ENCODE peak calls at places on chromosome 19, in four cellular contexts. E is ascending aorta, K is stomach, H is H9. Q is an unnamed sample.

GRCh38 chr19:15180451-15181390 is 20.1 kb downstream of the NOTCH3 start:
- DNase-seq in E (no peak), K (peak; percentile 70), H (peak; percentile 93), Q (no peak)

GRCh38 chr19:14031719-14032480 is at the start of gene IL27RA:
- DNase-seq in K (peak; percentile 64), E (peak; percentile 72), H (peak; percentile 77), Q (peak; percentile 18)

GRCh38 chr19:10189631-10190425 is 4.9 kb downstream of the DNMT1 start:
- DNase-seq in H (no peak), E (no peak), K (no peak), Q (no peak)

GRCh38 chr19:29843180-29844051 is 31.6 kb downstream of the CCNE1 start:
- DNase-seq in E (no peak), H (peak; percentile 58), K (no peak), Q (no peak)

GRCh38 chr19:33167438-33167837 is 26.7 kb upstream of the LRP3 start:
- DNase-seq in K (no peak), H (no peak), E (no peak), Q (no peak)

GRCh38 chr19:14561832-14562351 is 10.0 kb downstream of the NDUFB7 start:
- DNase-seq in K (peak; percentile 61), E (peak; percentile 80), H (peak; percentile 48), Q (peak; percentile 81)

GRCh38 chr19:10430505-10431253 is 10.3 kb downstream of the PDE4A start:
- DNase-seq in E (peak; percentile 71), K (peak; percentile 77), H (no peak), Q (no peak)

GRCh38 chr19:42250666-42251531 is 4.0 kb downstream of the ERF start:
- DNase-seq in E (no peak), H (no peak), K (no peak), Q (peak; percentile 80)

GRCh38 chr19:19657397-19657783 is 6.1 kb downstream of the ATP13A1 start:
- DNase-seq in K (no peak), E (no peak), H (no peak), Q (no peak)

GRCh38 chr19:23470873-23471555 is 75.7 kb upstream of the ZNF91 start:
- DNase-seq in E (no peak), K (no peak), H (no peak), Q (no peak)

GRCh38 chr19:12838893-12839656 is 760 bp downstream of the MAST1 start:
- DNase-seq in K (no peak), H (no peak), E (no peak), Q (peak; percentile 56)

GRCh38 chr19:12838182-12838890 is at the start of gene MAST1:
- DNase-seq in H (peak; percentile 65), E (no peak), K (peak; percentile 50), Q (peak; percentile 37)

GRCh38 chr19:10238172-10238783 is 7.1 kb upstream of the S1PR2 start:
- DNase-seq in H (no peak), K (peak; percentile 31), E (no peak), Q (no peak)

GRCh38 chr19:46745521-46746280 is at the start of gene FKRP:
- DNase-seq in H (no peak), K (peak; percentile 32), E (no peak), Q (peak; percentile 52)

GRCh38 chr19:30457484-30457883 is 85.3 kb downstream of the ZNF536 start:
- DNase-seq in K (no peak), H (no peak), E (no peak), Q (no peak)

GRCh38 chr19:18292810-18293641 is 11.6 kb upstream of the JUND start:
- DNase-seq in E (peak; percentile 88), H (peak; percentile 96), K (peak; percentile 71), Q (peak; percentile 40)

GRCh38 chr19:34669305-34669704 is 7.7 kb downstream of the SCGB2B2 start:
- DNase-seq in E (no peak), K (peak; percentile 61), H (no peak), Q (no peak)

GRCh38 chr19:47507924-47508553 is 6.8 kb downstream of the NAPA start:
- DNase-seq in K (no peak), E (no peak), H (no peak), Q (peak; percentile 65)

GRCh38 chr19:46040952-46041500 is at the start of gene IGFL4:
- DNase-seq in E (no peak), H (no peak), K (no peak), Q (no peak)

GRCh38 chr19:18414504-18415176 is 4.6 kb upstream of the SSBP4 start:
- DNase-seq in E (no peak), H (peak; percentile 35), K (no peak), Q (no peak)

GRCh38 chr19:49786432-49786831 is 19.6 kb downstream of the AP2A1 start:
- DNase-seq in H (no peak), K (no peak), E (no peak), Q (no peak)

GRCh38 chr19:3985643-3986259 is 488 bp upstream of the EEF2 start:
- DNase-seq in H (no peak), E (no peak), K (no peak), Q (no peak)

GRCh38 chr19:50844296-50844935 is 10.3 kb upstream of the KLK3 start:
- DNase-seq in H (no peak), K (no peak), E (no peak), Q (no peak)

GRCh38 chr19:10762656-10763055 is 44.8 kb downstream of the DNM2 start:
- DNase-seq in E (no peak), H (no peak), K (no peak), Q (no peak)

GRCh38 chr19:10112895-10113591 is 1.6 kb downstream of the P2RY11 start:
- DNase-seq in K (peak; percentile 64), E (no peak), H (peak; percentile 87), Q (peak; percentile 29)

GRCh38 chr19:13154911-13155471 is 4.8 kb downstream of the IER2 start:
- DNase-seq in E (peak; percentile 84), K (peak; percentile 92), H (peak; percentile 92), Q (peak; percentile 43)

GRCh38 chr19:8336665-8337064 is 6.4 kb downstream of the KANK3 start:
- DNase-seq in E (no peak), K (no peak), H (no peak), Q (no peak)

GRCh38 chr19:8334458-8335342 is 8.4 kb downstream of the KANK3 start:
- DNase-seq in H (peak; percentile 85), K (peak; percentile 72), E (no peak), Q (no peak)

GRCh38 chr19:8335343-8336071 is 7.6 kb downstream of the KANK3 start:
- DNase-seq in E (no peak), K (no peak), H (peak; percentile 73), Q (no peak)

GRCh38 chr19:8337728-8338127 is 5.3 kb downstream of the KANK3 start:
- DNase-seq in E (no peak), H (no peak), K (no peak), Q (no peak)

DNA sequence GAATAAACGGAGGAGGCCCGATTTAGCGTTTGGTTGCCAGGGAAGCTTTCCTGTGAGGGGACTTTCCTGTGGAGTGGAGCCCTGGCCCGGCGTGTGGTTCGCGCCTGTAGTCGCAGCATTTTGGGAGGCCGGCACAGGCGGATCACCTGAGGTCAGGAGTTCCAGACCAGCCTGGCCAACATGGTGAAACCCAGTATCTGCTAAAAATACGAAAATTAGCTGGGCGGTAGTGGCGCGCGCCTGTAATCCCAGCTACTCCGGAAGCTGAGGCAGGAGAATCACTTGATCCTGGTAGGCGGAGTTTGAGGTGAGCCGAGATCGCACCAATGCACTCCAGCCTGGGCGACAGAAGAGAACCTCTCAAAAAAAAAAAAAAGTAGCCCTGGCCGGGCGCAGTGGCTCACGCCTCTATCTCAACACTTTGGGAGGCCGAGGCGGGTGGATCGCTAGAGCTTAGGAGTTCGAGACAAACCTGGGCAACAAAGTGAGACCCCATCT is 6.9 kb downstream of the KANK3 start:
- DNase-seq in E (no peak), H (peak; percentile 75), K (no peak), Q (no peak)
- H3K27ac ChIP-seq in E (no peak overlapping the region), H (no peak overlapping the region), K (no peak overlapping the region), Q (no peak overlapping the region)

GRCh38 chr19:5534787-5535586 is 32.8 kb downstream of the TINCR start:
- DNase-seq in H (peak; percentile 57), E (no peak), K (no peak), Q (no peak)
- H3K27ac ChIP-seq in H (no peak overlapping the region), E (no peak overlapping the region), K (no peak overlapping the region), Q (no peak overlapping the region)

DNA sequence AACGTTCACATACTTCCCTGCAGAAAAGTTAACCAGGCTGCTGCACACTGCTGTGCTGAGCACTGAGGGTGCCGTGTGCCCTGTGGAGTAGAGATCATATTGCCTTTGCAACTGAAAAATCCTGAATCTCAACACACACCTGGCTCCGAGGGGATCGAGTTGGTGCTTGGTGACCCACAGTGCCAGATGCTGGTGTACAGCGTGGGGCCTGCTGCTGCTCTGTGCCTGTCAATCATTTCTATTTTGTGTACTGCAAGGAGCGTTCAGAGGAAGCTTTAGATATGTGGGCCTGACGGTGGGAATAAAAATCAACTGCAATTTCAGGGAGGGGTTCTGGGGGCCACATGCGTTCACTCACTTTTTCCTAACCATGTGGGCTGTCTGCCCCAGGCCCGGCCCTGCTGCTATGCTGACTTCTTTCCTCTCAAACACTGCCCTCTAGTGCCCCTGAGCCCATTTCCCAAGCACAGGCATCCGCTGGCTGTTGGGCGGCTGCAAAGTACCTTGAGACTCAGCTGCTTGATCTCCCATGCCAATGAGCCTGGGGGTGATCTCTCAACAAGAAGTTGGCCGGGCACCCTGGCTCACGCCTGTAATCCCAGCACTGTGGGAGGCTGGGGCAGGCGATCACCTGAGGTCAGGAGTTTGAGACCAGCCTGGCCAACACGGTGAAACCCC is 9.7 kb upstream of the LENG8 start:
- DNase-seq in H (peak; percentile 83), E (no peak), K (peak; percentile 39), Q (peak; percentile 71)
- H3K27ac ChIP-seq in H (no peak overlapping the region), E (no peak overlapping the region), K (no peak overlapping the region), Q (peak overlapping the region; percentile 1)

GRCh38 chr19:35909684-35910035 is 1.6 kb upstream of the TYROBP start:
- DNase-seq in E (no peak), K (no peak), H (no peak), Q (no peak)

GRCh38 chr19:35908010-35908441 is at the start of gene TYROBP:
- DNase-seq in E (no peak), H (no peak), K (no peak), Q (no peak)

GRCh38 chr19:35911173-35911572 is 3.1 kb upstream of the TYROBP start:
- DNase-seq in K (no peak), E (no peak), H (peak; percentile 53), Q (no peak)

GRCh38 chr19:35907377-35907745 is 734 bp downstream of the TYROBP start:
- DNase-seq in K (no peak), E (no peak), H (no peak), Q (no peak)

GRCh38 chr19:35908977-35909683 is 1.0 kb upstream of the TYROBP start:
- DNase-seq in E (peak; percentile 87), H (no peak), K (peak; percentile 55), Q (no peak)
- H3K27ac ChIP-seq in E (no peak overlapping the region), H (no peak overlapping the region), K (peak overlapping the region; percentile 61), Q (peak overlapping the region; percentile 72)

DNA sequence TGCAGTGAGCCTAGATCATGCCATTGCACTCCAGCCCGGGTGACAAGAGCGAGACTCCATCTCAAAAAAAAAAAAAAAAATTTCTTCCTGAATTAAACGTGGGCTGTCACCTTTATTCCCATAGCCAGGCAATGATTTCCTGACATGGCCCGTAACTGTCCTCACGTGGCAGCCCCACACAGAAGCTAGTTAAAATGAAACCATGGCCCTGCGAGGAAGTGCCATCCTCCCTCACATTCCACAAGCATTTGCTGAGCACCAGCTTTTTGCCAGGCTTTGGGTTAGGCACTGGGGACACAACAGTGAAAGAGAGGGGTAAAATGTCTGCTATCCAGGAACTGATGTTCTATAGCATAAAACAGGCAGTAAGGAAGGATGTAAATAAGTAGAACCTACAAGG is 13.2 kb upstream of the FBXO27 start:
- DNase-seq in E (no peak), K (no peak), H (no peak), Q (no peak)
- H3K27ac ChIP-seq in E (no peak overlapping the region), K (no peak overlapping the region), H (no peak overlapping the region), Q (no peak overlapping the region)

GRCh38 chr19:1231729-1232128 is 6.1 kb downstream of the CBARP start:
- DNase-seq in K (peak; percentile 79), H (no peak), E (no peak), Q (no peak)
- H3K27ac ChIP-seq in K (peak overlapping the region; percentile 43), H (no peak overlapping the region), E (no peak overlapping the region), Q (no peak overlapping the region)

GRCh38 chr19:6322284-6322683 is 11.1 kb downstream of the ACER1 start:
- DNase-seq in H (no peak), E (no peak), K (no peak), Q (no peak)
- H3K27ac ChIP-seq in H (no peak overlapping the region), E (no peak overlapping the region), K (no peak overlapping the region), Q (no peak overlapping the region)

Q was measured in substantia nigra.